ENCODE peak calls at places on chromosome 10, in six cellular contexts. One of them, this sample, is unnamed.

GRCh38 chr10:82883588-82883987 is 1008.6 kb downstream of the NRG3 start:
- DNase-seq in IMR-90: no peak
- DNase-seq in right lobe of liver: no peak
- DNase-seq in Panc1: no peak
- DNase-seq in mesothelial cell of epicardium: no peak
- DNase-seq in left ventricle myocardium inferior: no peak
- DNase-seq in this sample: no peak

GRCh38 chr10:34637419-34637911 is 177.6 kb downstream of the PARD3 start:
- DNase-seq in IMR-90: peak; percentile 23
- DNase-seq in right lobe of liver: peak; percentile 59
- DNase-seq in Panc1: peak; percentile 45
- DNase-seq in mesothelial cell of epicardium: peak; percentile 36
- DNase-seq in left ventricle myocardium inferior: peak; percentile 57
- DNase-seq in this sample: peak; percentile 84

GRCh38 chr10:32680803-32681557 is 235.0 kb downstream of the CCDC7 start:
- DNase-seq in IMR-90: no peak
- DNase-seq in right lobe of liver: no peak
- DNase-seq in Panc1: no peak
- DNase-seq in mesothelial cell of epicardium: no peak
- DNase-seq in left ventricle myocardium inferior: no peak
- DNase-seq in this sample: no peak

GRCh38 chr10:118798186-118798811 is 43.5 kb upstream of the CACUL1 start:
- DNase-seq in IMR-90: no peak
- DNase-seq in right lobe of liver: no peak
- DNase-seq in Panc1: no peak
- DNase-seq in mesothelial cell of epicardium: no peak
- DNase-seq in left ventricle myocardium inferior: no peak
- DNase-seq in this sample: no peak

GRCh38 chr10:31317652-31318381 is 1.2 kb upstream of the ZEB1 start:
- DNase-seq in IMR-90: no peak
- DNase-seq in right lobe of liver: peak; percentile 83
- DNase-seq in Panc1: no peak
- DNase-seq in mesothelial cell of epicardium: no peak
- DNase-seq in left ventricle myocardium inferior: no peak
- DNase-seq in this sample: peak; percentile 48

GRCh38 chr10:103926722-103927319 is 8.8 kb upstream of the STN1 start:
- DNase-seq in IMR-90: no peak
- DNase-seq in right lobe of liver: no peak
- DNase-seq in Panc1: no peak
- DNase-seq in mesothelial cell of epicardium: no peak
- DNase-seq in left ventricle myocardium inferior: no peak
- DNase-seq in this sample: no peak

GRCh38 chr10:106897631-106898161 is 266.8 kb downstream of the SORCS1 start:
- DNase-seq in IMR-90: no peak
- DNase-seq in right lobe of liver: peak; percentile 21
- DNase-seq in Panc1: no peak
- DNase-seq in mesothelial cell of epicardium: no peak
- DNase-seq in left ventricle myocardium inferior: peak; percentile 35
- DNase-seq in this sample: no peak

GRCh38 chr10:103750836-103751235 is 104.5 kb downstream of the SH3PXD2A start:
- DNase-seq in IMR-90: no peak
- DNase-seq in right lobe of liver: no peak
- DNase-seq in Panc1: no peak
- DNase-seq in mesothelial cell of epicardium: no peak
- DNase-seq in left ventricle myocardium inferior: no peak
- DNase-seq in this sample: no peak

GRCh38 chr10:104307576-104308438 is 30.5 kb downstream of the ITPRIP start:
- DNase-seq in IMR-90: no peak
- DNase-seq in right lobe of liver: no peak
- DNase-seq in Panc1: no peak
- DNase-seq in mesothelial cell of epicardium: no peak
- DNase-seq in left ventricle myocardium inferior: no peak
- DNase-seq in this sample: no peak

GRCh38 chr10:57786331-57786730 is 481.4 kb downstream of the IPMK start:
- DNase-seq in IMR-90: no peak
- DNase-seq in right lobe of liver: no peak
- DNase-seq in Panc1: no peak
- DNase-seq in mesothelial cell of epicardium: no peak
- DNase-seq in left ventricle myocardium inferior: no peak
- DNase-seq in this sample: no peak

GRCh38 chr10:43140414-43140813 is 2.2 kb downstream of the CSGALNACT2 start:
- DNase-seq in IMR-90: peak; percentile 98
- DNase-seq in right lobe of liver: no peak
- DNase-seq in Panc1: peak; percentile 91
- DNase-seq in mesothelial cell of epicardium: no peak
- DNase-seq in left ventricle myocardium inferior: no peak
- DNase-seq in this sample: no peak

GRCh38 chr10:7942311-7942710 is 112.2 kb upstream of the GATA3 start:
- DNase-seq in IMR-90: peak; percentile 51
- DNase-seq in right lobe of liver: no peak
- DNase-seq in Panc1: no peak
- DNase-seq in mesothelial cell of epicardium: no peak
- DNase-seq in left ventricle myocardium inferior: no peak
- DNase-seq in this sample: no peak

DNA sequence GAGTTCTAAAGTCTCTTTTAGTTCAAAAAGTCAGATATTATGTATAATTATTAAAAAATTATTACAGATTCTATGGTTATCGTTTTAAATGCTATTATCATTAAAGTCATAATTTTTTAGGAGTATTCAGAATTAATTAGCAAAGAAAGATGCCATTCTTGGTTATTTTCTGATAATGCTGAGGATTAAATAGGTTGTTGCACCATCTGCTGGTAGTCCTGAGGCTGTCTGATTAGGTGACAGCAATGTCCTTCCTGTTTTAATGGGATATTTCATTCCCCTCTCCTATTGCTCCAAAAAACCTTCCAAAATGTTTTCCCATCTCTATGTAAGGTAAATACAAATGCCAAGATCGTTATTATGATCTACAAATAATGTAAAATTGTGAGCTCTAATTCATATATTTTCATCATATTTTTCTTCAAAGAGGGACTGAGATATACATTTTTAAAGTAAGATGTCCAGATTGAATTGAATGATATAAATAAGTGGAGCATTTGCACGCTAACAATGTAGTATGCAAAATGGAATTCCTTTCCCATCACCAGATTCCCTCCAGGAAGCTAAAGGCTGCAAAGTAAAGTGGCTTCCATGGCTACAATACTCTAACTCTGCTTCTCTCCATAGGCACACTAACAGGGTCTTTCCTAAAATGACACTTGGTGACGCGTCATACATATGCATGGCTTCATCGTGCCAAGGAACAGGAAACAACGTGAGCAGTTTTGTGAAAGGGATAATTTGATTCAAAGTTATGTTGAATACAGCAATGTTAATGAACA is 58.8 kb upstream of the AKR1E2 start:
- DNase-seq in IMR-90: peak; percentile 66
- DNase-seq in right lobe of liver: no peak
- DNase-seq in Panc1: peak; percentile 36
- DNase-seq in mesothelial cell of epicardium: no peak
- DNase-seq in left ventricle myocardium inferior: no peak
- DNase-seq in this sample: no peak
- TF ChIP-seq CTCF in IMR-90: peak; percentile 76
- TF ChIP-seq CTCF in right lobe of liver: peak; percentile 76
- TF ChIP-seq CTCF in Panc1: peak; percentile 57
- TF ChIP-seq CTCF in mesothelial cell of epicardium: peak; percentile 47
- TF ChIP-seq CTCF in left ventricle myocardium inferior: peak; percentile 89
- TF ChIP-seq CTCF in this sample: no peak

GRCh38 chr10:27241640-27242472 is 1.3 kb upstream of the ACBD5 start:
- DNase-seq in IMR-90: peak; percentile 92
- DNase-seq in right lobe of liver: peak; percentile 95
- DNase-seq in Panc1: peak; percentile 67
- DNase-seq in mesothelial cell of epicardium: peak; percentile 86
- DNase-seq in left ventricle myocardium inferior: peak; percentile 91
- DNase-seq in this sample: peak; percentile 93
- TF ChIP-seq CTCF in IMR-90: no peak
- TF ChIP-seq CTCF in right lobe of liver: peak; percentile 23
- TF ChIP-seq CTCF in Panc1: no peak
- TF ChIP-seq CTCF in mesothelial cell of epicardium: peak; percentile 23
- TF ChIP-seq CTCF in left ventricle myocardium inferior: peak; percentile 53
- TF ChIP-seq CTCF in this sample: no peak

GRCh38 chr10:58965855-58966254 is 210.6 kb upstream of the PHYHIPL start:
- DNase-seq in IMR-90: no peak
- DNase-seq in right lobe of liver: no peak
- DNase-seq in Panc1: no peak
- DNase-seq in mesothelial cell of epicardium: no peak
- DNase-seq in left ventricle myocardium inferior: no peak
- DNase-seq in this sample: no peak

GRCh38 chr10:58957517-58957916 is 218.9 kb upstream of the PHYHIPL start:
- DNase-seq in IMR-90: no peak
- DNase-seq in right lobe of liver: no peak
- DNase-seq in Panc1: no peak
- DNase-seq in mesothelial cell of epicardium: no peak
- DNase-seq in left ventricle myocardium inferior: no peak
- DNase-seq in this sample: no peak

GRCh38 chr10:58963723-58964124 is 212.7 kb upstream of the PHYHIPL start:
- DNase-seq in IMR-90: no peak
- DNase-seq in right lobe of liver: no peak
- DNase-seq in Panc1: no peak
- DNase-seq in mesothelial cell of epicardium: no peak
- DNase-seq in left ventricle myocardium inferior: no peak
- DNase-seq in this sample: no peak

GRCh38 chr10:58967551-58968418 is 208.7 kb upstream of the PHYHIPL start:
- DNase-seq in IMR-90: no peak
- DNase-seq in right lobe of liver: peak; percentile 74
- DNase-seq in Panc1: no peak
- DNase-seq in mesothelial cell of epicardium: no peak
- DNase-seq in left ventricle myocardium inferior: peak; percentile 18
- DNase-seq in this sample: peak; percentile 29

GRCh38 chr10:58963101-58963534 is 213.3 kb upstream of the PHYHIPL start:
- DNase-seq in IMR-90: no peak
- DNase-seq in right lobe of liver: no peak
- DNase-seq in Panc1: no peak
- DNase-seq in mesothelial cell of epicardium: no peak
- DNase-seq in left ventricle myocardium inferior: no peak
- DNase-seq in this sample: peak; percentile 40
- TF ChIP-seq CTCF in IMR-90: peak; percentile 10
- TF ChIP-seq CTCF in right lobe of liver: peak; percentile 10
- TF ChIP-seq CTCF in Panc1: peak; percentile 37
- TF ChIP-seq CTCF in mesothelial cell of epicardium: peak; percentile 39
- TF ChIP-seq CTCF in left ventricle myocardium inferior: no peak
- TF ChIP-seq CTCF in this sample: peak; percentile 58

DNA sequence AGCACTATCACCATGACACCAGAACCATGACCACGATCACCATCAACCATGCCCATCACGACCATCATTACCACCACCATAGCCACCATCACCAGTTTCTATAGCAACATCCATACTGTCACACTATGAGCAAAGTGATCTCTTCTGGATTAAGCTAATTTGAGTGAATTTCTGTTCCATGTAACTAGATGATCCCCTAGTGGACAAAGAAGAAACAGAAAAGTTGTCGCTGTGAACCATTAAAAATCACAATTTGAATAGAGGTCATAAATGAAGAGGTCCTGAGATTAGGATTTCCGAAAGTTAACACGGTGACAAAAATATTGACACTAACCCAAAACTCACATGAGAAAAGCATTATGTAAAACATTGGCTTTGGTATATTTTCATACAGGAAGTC is 77.6 kb downstream of the CLRN3 start:
- DNase-seq in IMR-90: no peak
- DNase-seq in right lobe of liver: no peak
- DNase-seq in Panc1: no peak
- DNase-seq in mesothelial cell of epicardium: no peak
- DNase-seq in left ventricle myocardium inferior: no peak
- DNase-seq in this sample: no peak
- TF ChIP-seq CTCF in IMR-90: peak; percentile 0
- TF ChIP-seq CTCF in right lobe of liver: peak; percentile 15
- TF ChIP-seq CTCF in Panc1: peak; percentile 46
- TF ChIP-seq CTCF in mesothelial cell of epicardium: peak; percentile 57
- TF ChIP-seq CTCF in left ventricle myocardium inferior: no peak
- TF ChIP-seq CTCF in this sample: peak; percentile 51

This sample was measured in endothelial cell.